ENCODE peak calls at places on chromosomes 16 and 17, in four cellular contexts. One of them, this sample, is unnamed.

GRCh38 chr17:55296171-55296695 is 31.5 kb downstream of the HLF start:
- DNase-seq in NCI-H774: no peak
- DNase-seq in BE2C: no peak
- DNase-seq in NCI-H2171: no peak
- DNase-seq in this sample: no peak

GRCh38 chr17:82216301-82217119 is 3.9 kb upstream of the CCDC57 start:
- DNase-seq in NCI-H774: no peak
- DNase-seq in BE2C: peak
- DNase-seq in NCI-H2171: no peak
- DNase-seq in this sample: no peak

GRCh38 chr16:78183886-78184553 is 84.6 kb downstream of the WWOX start:
- DNase-seq in NCI-H774: no peak
- DNase-seq in BE2C: no peak
- DNase-seq in NCI-H2171: no peak
- DNase-seq in this sample: no peak

GRCh38 chr17:3556239-3556904 is 1.2 kb downstream of the TRPV3 start:
- DNase-seq in NCI-H774: no peak
- DNase-seq in BE2C: no peak
- DNase-seq in NCI-H2171: no peak
- DNase-seq in this sample: no peak

GRCh38 chr16:79672524-79672923 is 72.0 kb upstream of the MAF start:
- DNase-seq in NCI-H774: no peak
- DNase-seq in BE2C: no peak
- DNase-seq in NCI-H2171: no peak
- DNase-seq in this sample: no peak

GRCh38 chr16:68257906-68258800 is 6.2 kb upstream of the SLC7A6 start:
- DNase-seq in NCI-H774: no peak
- DNase-seq in BE2C: no peak
- DNase-seq in NCI-H2171: no peak
- DNase-seq in this sample: no peak

GRCh38 chr17:82924812-82925211 is 85.0 kb upstream of the ZNF750 start:
- DNase-seq in NCI-H774: no peak
- DNase-seq in BE2C: no peak
- DNase-seq in NCI-H2171: no peak
- DNase-seq in this sample: no peak

GRCh38 chr17:12627177-12627629 is 38.5 kb upstream of the MYOCD start:
- DNase-seq in NCI-H774: no peak
- DNase-seq in BE2C: no peak
- DNase-seq in NCI-H2171: no peak
- DNase-seq in this sample: no peak

GRCh38 chr16:72442381-72443158 is 270.6 kb upstream of the PMFBP1 start:
- DNase-seq in NCI-H774: no peak
- DNase-seq in BE2C: no peak
- DNase-seq in NCI-H2171: no peak
- DNase-seq in this sample: no peak

GRCh38 chr16:23081675-23082119 is 67.6 kb downstream of the USP31 start:
- DNase-seq in NCI-H774: no peak
- DNase-seq in BE2C: no peak
- DNase-seq in NCI-H2171: no peak
- DNase-seq in this sample: no peak

GRCh38 chr17:37483311-37484039 is 6.2 kb upstream of the DUSP14 start:
- DNase-seq in NCI-H774: no peak
- DNase-seq in BE2C: no peak
- DNase-seq in NCI-H2171: peak
- DNase-seq in this sample: peak